ENCODE peak calls at places on chromosomes 7 and 10, in four cellular contexts. G, A, U and C are unnamed samples.

GRCh38 chr10:32253821-32254220 is 93.1 kb downstream of the EPC1 start:
- DNase-seq in A (no peak), G (no peak), U (no peak), C (no peak)

GRCh38 chr7:99092064-99092720 is 51.7 kb downstream of the SMURF1 start:
- DNase-seq in A (no peak), U (no peak), G (no peak), C (no peak)

GRCh38 chr10:20623561-20623960 is 273.6 kb downstream of the NEBL start:
- DNase-seq in G (no peak), U (no peak), A (no peak), C (no peak)

GRCh38 chr7:11613292-11613930 is 218.6 kb downstream of the THSD7A start:
- DNase-seq in A (no peak), U (no peak), G (no peak), C (no peak)

GRCh38 chr7:74105992-74106391 is 22.4 kb downstream of the LIMK1 start:
- DNase-seq in A (no peak), U (no peak), G (no peak), C (no peak)

GRCh38 chr7:43904533-43905208 is 1.7 kb downstream of the URGCP start:
- DNase-seq in A (no peak), G (no peak), U (no peak), C (no peak)

GRCh38 chr10:127908106-127908957 is 1.4 kb downstream of the PTPRE start:
- DNase-seq in U (no peak), G (no peak), A (no peak), C (no peak)

GRCh38 chr7:77409739-77410545 is 6.2 kb downstream of the GSAP start:
- DNase-seq in U (no peak), G (no peak), A (no peak), C (no peak)

GRCh38 chr7:126699707-126700106 is 553.0 kb downstream of the GRM8 start:
- DNase-seq in G (no peak), A (no peak), U (no peak), C (no peak)
- TF ChIP-seq CTCF in G (no peak), A (no peak), U (no peak), C (no peak)

DNA sequence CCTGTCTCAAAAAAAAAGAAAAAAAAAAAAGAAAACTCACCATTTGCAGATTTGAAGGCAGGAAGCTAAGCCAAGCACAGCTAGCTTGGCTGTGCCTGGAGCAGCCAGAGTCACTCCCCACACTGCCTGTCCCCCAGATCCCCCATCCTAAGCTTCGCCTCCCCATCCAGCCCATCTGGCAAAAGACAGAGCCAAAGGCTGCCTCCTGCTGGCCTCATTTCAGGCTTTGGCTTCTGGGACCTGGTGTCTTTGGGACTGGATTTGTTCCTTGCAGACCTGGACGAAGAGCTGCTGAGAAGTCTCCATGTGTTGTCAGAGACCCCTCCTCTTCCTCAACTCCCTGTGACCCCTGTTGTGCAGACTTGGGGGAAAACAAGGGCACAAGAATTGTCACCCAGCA is 8.1 kb downstream of the ASL start:
- DNase-seq in G (no peak), U (no peak), A (no peak), C (no peak)
- TF ChIP-seq CTCF in G (no peak), U (no peak), A (no peak), C (no peak)

GRCh38 chr7:66413379-66414114 is 208.4 kb downstream of the TPST1 start:
- DNase-seq in A (peak), G (peak), U (peak), C (peak)
- TF ChIP-seq CTCF in A (peak), G (peak), U (peak), C (no peak)

DNA sequence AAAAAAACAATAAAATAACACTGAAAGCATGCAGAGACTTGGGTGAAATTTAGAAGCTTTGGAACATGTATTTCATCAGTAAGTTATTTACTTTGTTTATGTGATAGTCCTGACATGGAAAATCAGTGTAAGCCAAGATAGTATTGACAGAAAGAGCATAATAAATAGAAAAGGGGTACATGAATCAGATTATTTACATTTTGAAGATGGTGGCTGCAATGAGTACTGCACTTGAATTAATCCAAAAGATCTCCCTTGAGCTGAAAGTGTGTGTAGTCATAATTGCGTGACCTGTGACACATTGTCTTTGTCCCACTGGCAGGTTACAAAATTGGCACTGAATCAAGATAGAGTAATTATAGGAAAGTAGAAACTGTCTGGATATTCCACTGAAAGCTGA is 562.9 kb downstream of the GFRA1 start:
- DNase-seq in U (no peak), G (no peak), A (no peak), C (no peak)
- TF ChIP-seq CTCF in U (no peak), G (no peak), A (no peak), C (peak)

GRCh38 chr7:14734839-14735321 is 167.7 kb downstream of the DGKB start:
- DNase-seq in U (no peak), G (no peak), A (no peak), C (peak)
- TF ChIP-seq CTCF in U (no peak), G (no peak), A (no peak), C (peak)

GRCh38 chr10:6202684-6203330 is at the start of gene PFKFB3:
- DNase-seq in G (peak), A (peak), U (peak), C (peak)

GRCh38 chr10:6203331-6204062 is 765 bp downstream of the PFKFB3 start:
- DNase-seq in G (peak), U (no peak), A (peak), C (peak)

GRCh38 chr10:6200588-6201510 is 1.9 kb upstream of the PFKFB3 start:
- DNase-seq in G (no peak), A (peak), U (no peak), C (peak)

GRCh38 chr10:6202098-6202683 is 541 bp upstream of the PFKFB3 start:
- DNase-seq in A (no peak), G (no peak), U (no peak), C (no peak)

GRCh38 chr10:6201511-6201975 is 1.2 kb upstream of the PFKFB3 start:
- DNase-seq in U (no peak), G (peak), A (peak), C (peak)
- TF ChIP-seq CTCF in U (no peak), G (no peak), A (no peak), C (no peak)

GRCh38 chr7:4158406-4158805 is 523.7 kb upstream of the FOXK1 start:
- DNase-seq in A (no peak), G (no peak), U (no peak), C (no peak)

GRCh38 chr7:4158826-4159225 is 523.3 kb upstream of the FOXK1 start:
- DNase-seq in A (no peak), G (no peak), U (no peak), C (no peak)

GRCh38 chr7:4162845-4163564 is 519.1 kb upstream of the FOXK1 start:
- DNase-seq in G (no peak), A (no peak), U (no peak), C (no peak)

GRCh38 chr7:4157651-4158050 is 524.4 kb upstream of the FOXK1 start:
- DNase-seq in G (no peak), A (no peak), U (no peak), C (no peak)

GRCh38 chr7:4159761-4160554 is 522.1 kb upstream of the FOXK1 start:
- DNase-seq in G (no peak), U (no peak), A (no peak), C (no peak)
- TF ChIP-seq CTCF in G (no peak), U (no peak), A (no peak), C (no peak)